ENCODE peak calls at places on chromosomes 3 and 15, in eight cellular contexts. R is AG09319; M is CD4-positive, alpha-beta memory T cell; Z is choroid plexus epithelial cell; A is EL; B is mucosa of descending colon; I is activated CD8-positive, alpha-beta memory T cell treated with anti-CD3 and anti-CD28 coated beads for 48 hours; S is cardiac septum. Y is an unnamed sample.
A peak's percentile ranks its signal among the peaks of the same experiment; 100 is the strongest.

GRCh38 chr3:9314796-9315195 is 48.1 kb upstream of the THUMPD3 start:
- DNase-seq in R (no peak), M (no peak), Z (no peak), A (no peak), B (no peak), I (no peak), S (no peak), Y (no peak)

GRCh38 chr3:181770296-181770695 is 58.6 kb downstream of the SOX2 start:
- DNase-seq in R (no peak), M (no peak), Z (no peak), A (no peak), B (no peak), I (no peak), S (no peak), Y (no peak)

GRCh38 chr3:41131224-41131623 is 68.1 kb upstream of the CTNNB1 start:
- DNase-seq in R (no peak), M (no peak), Z (peak; percentile 93), A (peak; percentile 58), B (no peak), I (no peak), S (no peak), Y (no peak)

GRCh38 chr3:129618901-129619671 is 12.6 kb upstream of the PLXND1 start:
- DNase-seq in R (no peak), M (no peak), Z (no peak), A (no peak), B (peak; percentile 19), I (no peak), S (no peak), Y (no peak)

GRCh38 chr15:56243117-56243773 is 434 bp downstream of the RFX7 start:
- DNase-seq in R (no peak), M (no peak), Z (peak; percentile 23), A (peak; percentile 52), B (peak; percentile 72), I (peak; percentile 14), S (peak; percentile 79), Y (peak; percentile 73)

GRCh38 chr3:113212155-113212844 is 943 bp downstream of the BOC start:
- DNase-seq in R (no peak), M (no peak), Z (peak; percentile 17), A (peak; percentile 36), B (no peak), I (no peak), S (no peak), Y (peak; percentile 25)

GRCh38 chr3:146594843-146595482 is 10.2 kb downstream of the PLSCR5 start:
- DNase-seq in R (no peak), M (no peak), Z (peak; percentile 65), A (peak; percentile 10), B (no peak), I (no peak), S (no peak), Y (no peak)

GRCh38 chr3:66353530-66353929 is 132.7 kb downstream of the SLC25A26 start:
- DNase-seq in R (no peak), M (no peak), Z (peak; percentile 93), A (peak; percentile 77), B (no peak), I (no peak), S (no peak), Y (no peak)

GRCh38 chr3:195098741-195099525 is 172.0 kb downstream of the XXYLT1 start:
- DNase-seq in R (no peak), M (no peak), Z (no peak), A (no peak), B (peak; percentile 15), I (no peak), S (peak; percentile 49), Y (no peak)

GRCh38 chr15:100049483-100049882 is 292.3 kb downstream of the ADAMTS17 start:
- DNase-seq in R (no peak), M (no peak), Z (no peak), A (no peak), B (no peak), I (no peak), S (no peak), Y (no peak)

GRCh38 chr15:25775317-25775912 is 87.7 kb downstream of the ATP10A start:
- DNase-seq in R (no peak), M (no peak), Z (peak; percentile 16), A (peak; percentile 74), B (no peak), I (no peak), S (no peak), Y (no peak)

GRCh38 chr3:188156051-188156450 is 2.1 kb downstream of the LPP start:
- DNase-seq in R (no peak), M (no peak), Z (no peak), A (no peak), B (no peak), I (no peak), S (no peak), Y (no peak)

GRCh38 chr15:36483409-36483808 is 96.0 kb upstream of the CDIN1 start:
- DNase-seq in R (no peak), M (no peak), Z (no peak), A (no peak), B (no peak), I (no peak), S (no peak), Y (no peak)

GRCh38 chr15:69781411-69782125 is 316.1 kb downstream of the TLE3 start:
- DNase-seq in R (no peak), M (no peak), Z (no peak), A (no peak), B (no peak), I (no peak), S (no peak), Y (no peak)

GRCh38 chr3:120151796-120152195 is 57.5 kb upstream of the GSK3B start:
- DNase-seq in R (no peak), M (no peak), Z (no peak), A (no peak), B (no peak), I (no peak), S (no peak), Y (no peak)

GRCh38 chr3:18033581-18033980 is 291.1 kb upstream of the TBC1D5 start:
- DNase-seq in R (no peak), M (no peak), Z (no peak), A (no peak), B (no peak), I (no peak), S (no peak), Y (no peak)

GRCh38 chr3:30548605-30549004 is 57.8 kb upstream of the TGFBR2 start:
- DNase-seq in R (no peak), M (no peak), Z (peak; percentile 25), A (no peak), B (no peak), I (no peak), S (no peak), Y (no peak)

GRCh38 chr15:71465109-71465508 is 345.2 kb upstream of the NR2E3 start:
- DNase-seq in R (no peak), M (no peak), Z (no peak), A (no peak), B (no peak), I (no peak), S (no peak), Y (no peak)

GRCh38 chr15:90685688-90686434 is 31.3 kb upstream of the BLM start:
- DNase-seq in R (no peak), M (no peak), Z (no peak), A (no peak), B (no peak), I (no peak), S (no peak), Y (peak; percentile 39)

GRCh38 chr3:127694467-127695215 is 21.9 kb downstream of the ABTB1 start:
- DNase-seq in R (no peak), M (peak; percentile 37), Z (no peak), A (peak; percentile 19), B (peak; percentile 73), I (no peak), S (peak; percentile 90), Y (peak; percentile 67)

GRCh38 chr3:62803276-62803675 is 71.9 kb downstream of the CADPS start:
- DNase-seq in R (no peak), M (no peak), Z (no peak), A (no peak), B (no peak), I (no peak), S (no peak), Y (no peak)

GRCh38 chr3:38960953-38961622 is 90.7 kb downstream of the SCN11A start:
- DNase-seq in R (no peak), M (no peak), Z (peak; percentile 74), A (peak; percentile 54), B (peak; percentile 46), I (no peak), S (no peak), Y (peak; percentile 43)

GRCh38 chr3:113166719-113167492 is 44.5 kb upstream of the BOC start:
- DNase-seq in R (peak; percentile 54), M (no peak), Z (peak; percentile 59), A (peak; percentile 24), B (peak; percentile 51), I (no peak), S (no peak), Y (no peak)

GRCh38 chr3:181756645-181757044 is 44.9 kb downstream of the SOX2 start:
- DNase-seq in R (no peak), M (no peak), Z (no peak), A (no peak), B (no peak), I (no peak), S (no peak), Y (no peak)

GRCh38 chr3:171157286-171157685 is 130.8 kb upstream of the SLC2A2 start:
- DNase-seq in R (no peak), M (no peak), Z (no peak), A (no peak), B (no peak), I (no peak), S (no peak), Y (no peak)

GRCh38 chr3:141076821-141077571 is 25.8 kb downstream of the SPSB4 start:
- DNase-seq in R (no peak), M (no peak), Z (peak; percentile 74), A (peak; percentile 20), B (peak; percentile 42), I (no peak), S (no peak), Y (peak; percentile 47)

GRCh38 chr15:99472416-99473145 is 93.2 kb upstream of the MEF2A start:
- DNase-seq in R (no peak), M (no peak), Z (no peak), A (no peak), B (no peak), I (no peak), S (no peak), Y (no peak)

GRCh38 chr15:68666120-68666811 is 87.5 kb downstream of the CORO2B start:
- DNase-seq in R (no peak), M (no peak), Z (no peak), A (no peak), B (no peak), I (no peak), S (peak; percentile 10), Y (peak; percentile 47)

GRCh38 chr15:100726070-100726420 is 123.7 kb downstream of the ASB7 start:
- DNase-seq in R (no peak), M (no peak), Z (no peak), A (no peak), B (no peak), I (no peak), S (peak; percentile 46), Y (no peak)

GRCh38 chr3:32973982-32974381 is 22.5 kb downstream of the CCR4 start:
- DNase-seq in R (no peak), M (peak; percentile 62), Z (peak; percentile 50), A (peak; percentile 3), B (no peak), I (no peak), S (no peak), Y (no peak)

GRCh38 chr15:41332788-41333527 is at the start of gene NUSAP1:
- DNase-seq in R (no peak), M (peak; percentile 46), Z (peak; percentile 46), A (no peak), B (no peak), I (no peak), S (peak; percentile 76), Y (peak; percentile 71)

Y was measured in HL-60.